ENCODE peak calls at places on chromosomes 7 and 10, in four cellular contexts. U is pancreas, B is HCT116, I is GM23248. G is an unnamed sample. For H3K9me3, the result is how much of the 10 kb centered on the place peaks cover.

GRCh38 chr7:36312915-36313334 is 76.7 kb upstream of the ANLN start:
- DNase-seq in U (no peak), B (no peak), I (no peak), G (no peak)

GRCh38 chr10:97531401-97531985 is 32.8 kb downstream of the UBTD1 start:
- DNase-seq in U (no peak), B (no peak), I (peak), G (peak)

GRCh38 chr7:147804032-147804431 is 786.5 kb upstream of the C7orf33 start:
- DNase-seq in U (no peak), B (no peak), I (no peak), G (no peak)

GRCh38 chr10:126663880-126664279 is 6.6 kb downstream of the C10orf90 start:
- DNase-seq in U (no peak), B (no peak), I (peak), G (peak)

GRCh38 chr7:98754041-98754479 is 115.8 kb downstream of the TMEM130 start:
- DNase-seq in U (no peak), B (peak), I (no peak), G (peak)

GRCh38 chr7:55369427-55369826 is 4.3 kb downstream of the LANCL2 start:
- DNase-seq in U (no peak), B (no peak), I (peak), G (peak)

GRCh38 chr7:32611201-32611691 is 116.0 kb downstream of the AVL9 start:
- DNase-seq in U (no peak), B (no peak), I (no peak), G (peak)

GRCh38 chr10:3702056-3702546 is 82.9 kb downstream of the KLF6 start:
- DNase-seq in U (no peak), B (no peak), I (no peak), G (no peak)

GRCh38 chr10:46230615-46231014 is 56.2 kb upstream of the ANTXRL start:
- DNase-seq in U (no peak), B (no peak), I (no peak), G (no peak)

GRCh38 chr10:61786728-61787127 is 114.8 kb upstream of the ARID5B start:
- DNase-seq in U (no peak), B (peak), I (peak), G (peak)

GRCh38 chr10:70928140-70928539 is 39.8 kb upstream of the PCBD1 start:
- DNase-seq in U (no peak), B (no peak), I (peak), G (peak)

GRCh38 chr10:65670087-65670486 is 1255.7 kb upstream of the LRRTM3 start:
- DNase-seq in U (no peak), B (no peak), I (no peak), G (peak)

GRCh38 chr7:158398750-158399149 is 188.9 kb downstream of the PTPRN2 start:
- DNase-seq in U (no peak), B (no peak), I (no peak), G (no peak)

GRCh38 chr10:24518981-24519597 is 204.6 kb downstream of the ARHGAP21 start:
- DNase-seq in U (peak), B (peak), I (peak), G (peak)

GRCh38 chr10:127091354-127091753 is 105.0 kb downstream of the INSYN2A start:
- DNase-seq in U (no peak), B (no peak), I (no peak), G (no peak)

GRCh38 chr7:37984775-37985390 is 64.4 kb downstream of the EPDR1 start:
- DNase-seq in U (no peak), B (no peak), I (no peak), G (no peak)

GRCh38 chr10:108204528-108205313 is 1040.2 kb upstream of the SORCS1 start:
- DNase-seq in U (no peak), B (no peak), I (peak), G (no peak)

GRCh38 chr10:46547331-46547880 is 9.1 kb downstream of the GPRIN2 start:
- DNase-seq in U (peak), B (no peak), I (no peak), G (no peak)

GRCh38 chr10:51397244-51397643 is 302.2 kb downstream of the CSTF2T start:
- DNase-seq in U (no peak), B (no peak), I (no peak), G (no peak)

GRCh38 chr7:5143935-5144903 is 45.8 kb upstream of the WIPI2 start:
- DNase-seq in U (no peak), B (no peak), I (peak), G (peak)

GRCh38 chr10:89615105-89615504 is 29.9 kb downstream of the PANK1 start:
- DNase-seq in U (no peak), B (no peak), I (no peak), G (no peak)

GRCh38 chr10:6729071-6729773 is 149.1 kb upstream of the PRKCQ start:
- DNase-seq in U (no peak), B (no peak), I (peak), G (peak)

GRCh38 chr7:121515651-121516401 is 119.7 kb upstream of the FAM3C start:
- DNase-seq in U (no peak), B (no peak), I (peak), G (no peak)

GRCh38 chr7:151869968-151870918 is 6.7 kb downstream of the PRKAG2 start:
- DNase-seq in U (no peak), B (no peak), I (no peak), G (no peak)

GRCh38 chr10:30877111-30877510 is 154.6 kb downstream of the ZNF438 start:
- DNase-seq in U (no peak), B (no peak), I (peak), G (peak)

GRCh38 chr7:123070702-123071286 is 75.3 kb upstream of the TAS2R16 start:
- DNase-seq in U (no peak), B (peak), I (peak), G (no peak)

GRCh38 chr7:76220185-76221057 is 18.7 kb downstream of the SRRM3 start:
- DNase-seq in U (no peak), B (no peak), I (peak), G (peak)

GRCh38 chr7:2566890-2567662 is 8.3 kb downstream of the IQCE start:
- DNase-seq in U (no peak), B (no peak), I (peak), G (no peak)

GRCh38 chr7:42262907-42263466 is 26.0 kb upstream of the GLI3 start:
- DNase-seq in U (peak), B (no peak), I (peak), G (peak)

GRCh38 chr10:99874341-99875085 is 92.1 kb downstream of the ABCC2 start:
- DNase-seq in U (peak), B (no peak), I (no peak), G (no peak)

GRCh38 chr7:150988230-150989226 is 2.3 kb upstream of the NOS3 start:
- DNase-seq in U (no peak), B (no peak), I (peak), G (no peak)

GRCh38 chr10:95245425-95246055 is 45.3 kb downstream of the PDLIM1 start:
- DNase-seq in U (no peak), B (no peak), I (no peak), G (no peak)

GRCh38 chr10:17199351-17199804 is 2.1 kb downstream of the TRDMT1 start:
- DNase-seq in U (no peak), B (no peak), I (peak), G (peak)

GRCh38 chr10:71621783-71622526 is 97.6 kb downstream of the C10orf105 start:
- DNase-seq in U (peak), B (peak), I (peak), G (peak)

GRCh38 chr7:13778967-13779366 is 210.5 kb downstream of the ETV1 start:
- DNase-seq in U (no peak), B (peak), I (peak), G (peak)

GRCh38 chr7:44388089-44388970 is 62.9 kb upstream of the CAMK2B start:
- DNase-seq in U (no peak), B (no peak), I (no peak), G (no peak)

GRCh38 chr10:113073549-113074189 is 123.6 kb downstream of the TCF7L2 start:
- DNase-seq in U (peak), B (peak), I (peak), G (peak)

GRCh38 chr7:131370523-131370968 is 42.9 kb downstream of the MKLN1 start:
- DNase-seq in U (no peak), B (no peak), I (peak), G (peak)

GRCh38 chr10:88271736-88272135 is 311.4 kb downstream of the RNLS start:
- DNase-seq in U (no peak), B (no peak), I (peak), G (no peak)

DNA sequence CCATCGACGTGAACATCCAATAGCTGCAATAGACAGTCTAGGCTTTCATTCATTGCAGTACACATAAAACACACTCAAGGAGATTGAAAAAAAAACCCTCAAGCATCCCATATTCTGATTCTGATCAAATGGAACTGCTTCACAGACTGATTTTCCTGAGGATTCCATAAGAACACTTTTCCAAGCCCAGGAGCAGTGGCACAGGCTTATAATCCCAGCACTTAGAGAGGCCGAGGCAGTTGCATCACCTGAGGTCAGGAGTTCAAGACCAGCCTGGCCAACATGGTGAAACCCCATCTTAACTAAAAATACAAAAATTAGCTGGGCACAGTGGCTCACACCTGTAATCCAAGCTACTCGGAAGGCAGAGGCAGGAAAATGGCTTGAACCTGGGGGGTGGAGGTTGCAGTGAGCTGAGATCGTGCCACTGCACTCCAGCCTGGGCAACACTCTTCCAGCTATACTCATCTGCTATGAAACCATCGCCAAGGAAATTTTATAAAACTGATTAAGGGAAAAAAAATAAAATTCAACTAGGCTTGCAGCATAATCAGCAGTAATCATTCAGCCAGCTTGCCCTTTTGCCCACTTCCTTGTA is 109.9 kb upstream of the TRIM24 start:
- DNase-seq in U (no peak), B (no peak), I (no peak), G (no peak)
- H3K9me3 ChIP-seq in U (under half), B (under half), I (under half), G (under half)

GRCh38 chr10:73166972-73167371 is 836 bp downstream of the ECD start:
- DNase-seq in U (no peak), B (no peak), I (no peak), G (no peak)
- H3K4me3 ChIP-seq in U (peak), B (peak), I (peak), G (peak)

GRCh38 chr7:137547477-137547876 is 203.9 kb upstream of the PTN start:
- DNase-seq in U (no peak), B (no peak), I (peak), G (no peak)

GRCh38 chr7:137546009-137546408 is 202.5 kb upstream of the PTN start:
- DNase-seq in U (no peak), B (no peak), I (no peak), G (no peak)

GRCh38 chr7:137544450-137545058 is 201.0 kb upstream of the PTN start:
- DNase-seq in U (no peak), B (no peak), I (peak), G (no peak)

GRCh38 chr7:137545059-137545730 is 201.7 kb upstream of the PTN start:
- DNase-seq in U (no peak), B (no peak), I (no peak), G (no peak)

GRCh38 chr7:137546671-137547070 is 203.1 kb upstream of the PTN start:
- DNase-seq in U (no peak), B (no peak), I (peak), G (no peak)
- H3K9me3 ChIP-seq in U (under half), B (under half), I (under half), G (under half)

GRCh38 chr10:35464805-35465456 is 128.6 kb downstream of the CCNY start:
- DNase-seq in U (no peak), B (no peak), I (peak), G (peak)

GRCh38 chr10:35466170-35466569 is 129.9 kb downstream of the CCNY start:
- DNase-seq in U (no peak), B (no peak), I (no peak), G (no peak)

GRCh38 chr10:35466661-35467060 is 130.4 kb downstream of the CCNY start:
- DNase-seq in U (no peak), B (no peak), I (no peak), G (no peak)

GRCh38 chr10:35465601-35466140 is 129.4 kb downstream of the CCNY start:
- DNase-seq in U (no peak), B (no peak), I (no peak), G (no peak)

DNA sequence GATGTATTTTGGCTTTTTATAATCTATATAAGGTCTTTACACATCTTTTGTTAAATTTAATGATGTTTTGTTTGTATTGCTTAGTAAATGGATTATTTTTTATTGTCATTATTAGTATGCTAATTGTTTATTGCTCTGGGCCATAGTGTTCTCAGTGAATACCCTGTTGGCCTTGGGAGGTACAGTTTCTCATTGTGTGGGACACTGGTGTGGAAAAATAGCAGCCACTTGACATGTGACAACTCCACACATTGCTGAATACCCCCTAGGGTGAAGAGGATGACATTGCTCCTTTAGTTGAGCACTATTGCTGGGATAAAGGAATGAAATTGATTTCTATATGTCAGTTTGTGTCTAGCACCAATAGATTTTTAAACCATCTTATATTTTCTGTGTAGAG is 130.9 kb downstream of the CCNY start:
- DNase-seq in U (no peak), B (no peak), I (no peak), G (no peak)
- H3K4me3 ChIP-seq in U (no peak), B (no peak), I (no peak), G (no peak)

GRCh38 chr7:30183712-30184372 is 49.1 kb downstream of the MTURN start:
- DNase-seq in U (no peak), B (no peak), I (no peak), G (no peak)
- H3K9me3 ChIP-seq in U (under half), B (under half), I (under half), G (under half)

DNA sequence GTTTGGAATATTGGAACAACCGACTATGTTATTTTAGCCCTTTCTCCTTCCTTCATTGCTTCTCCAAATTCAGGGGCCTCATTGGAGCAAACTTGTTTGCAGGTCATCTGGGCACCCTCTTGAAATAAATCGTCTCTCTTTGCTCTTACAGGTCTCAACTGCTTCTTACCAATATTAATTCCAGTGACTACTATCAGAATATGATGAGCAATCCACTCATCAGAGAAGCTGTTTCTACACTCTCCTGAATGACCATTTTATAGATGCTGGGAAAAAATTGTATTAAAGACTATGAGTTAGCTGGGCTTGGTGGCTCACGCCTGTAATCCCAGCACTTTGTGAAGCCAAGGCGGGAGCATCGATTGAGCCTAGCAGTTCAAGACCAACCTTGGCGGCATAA is 12.5 kb upstream of the HNRNPF start:
- DNase-seq in U (no peak), B (no peak), I (peak), G (no peak)
- H3K4me3 ChIP-seq in U (no peak), B (no peak), I (peak), G (no peak)

DNA sequence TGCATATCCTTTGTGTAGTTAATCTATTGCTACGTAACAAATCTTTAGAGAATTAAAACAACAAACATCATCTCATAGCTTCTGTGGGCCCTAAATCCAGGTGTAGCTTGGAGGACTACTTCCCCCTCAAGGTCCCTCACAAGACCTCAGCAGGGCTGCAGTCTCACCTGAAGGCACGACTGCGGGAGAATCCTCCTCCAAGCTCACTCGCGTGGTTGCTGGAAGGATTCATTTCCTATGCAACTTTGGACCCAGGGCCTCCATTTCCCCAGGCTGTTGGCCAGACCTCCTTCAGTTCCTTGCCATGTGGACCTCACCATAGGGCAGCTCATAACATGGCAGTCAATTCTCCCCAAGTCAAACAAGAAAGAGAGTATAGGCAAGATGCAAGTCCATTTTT is 140.4 kb downstream of the OAT start:
- DNase-seq in U (no peak), B (no peak), I (no peak), G (no peak)
- H3K9me3 ChIP-seq in U (under half), B (under half), I (under half), G (under half)

DNA sequence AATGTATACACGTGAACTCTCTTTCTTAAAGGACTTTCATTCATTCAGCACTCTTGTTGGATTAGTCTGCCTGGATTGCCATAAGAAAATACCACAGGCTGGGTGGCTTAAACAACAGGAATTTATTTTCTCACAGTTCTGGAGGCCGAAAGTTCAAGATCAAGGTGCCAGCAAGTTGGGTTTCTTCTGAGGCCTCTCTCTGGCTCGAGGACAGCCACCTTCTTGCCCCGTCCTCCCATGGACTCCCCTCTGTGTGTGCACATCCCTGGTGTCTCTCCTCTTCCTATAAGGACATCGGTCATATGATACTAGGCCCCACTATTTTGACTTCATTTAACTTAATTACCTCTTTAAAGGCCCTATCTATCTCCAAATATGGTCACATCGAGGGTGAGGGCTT is 110.4 kb upstream of the BMPER start:
- DNase-seq in U (no peak), B (no peak), I (no peak), G (no peak)
- H3K4me3 ChIP-seq in U (no peak), B (no peak), I (no peak), G (no peak)

GRCh38 chr10:5478694-5479305 is 20.6 kb downstream of the CALML5 start:
- DNase-seq in U (no peak), B (no peak), I (no peak), G (no peak)
- H3K9me3 ChIP-seq in U (under half), B (under half), I (under half), G (under half)